ENCODE peak calls at places on chromosomes 1 and 21, in nine cellular contexts. N is T-cell; W is OCI-M1; I is stimulated activated CD4-positive, alpha-beta T cell treated with anti-CD3 and anti-CD28 coated beads, TNF-alpha, amount 100 ng/mL, for 24 hours; P is HL-60; Z is astrocyte of the spinal cord; Y is MCF 10A; K is Calu3; T is NCI-H1092. X is an unnamed sample.

GRCh38 chr1:110068646-110069301 is 1.7 kb downstream of the ALX3 start:
- DNase-seq in I (peak; percentile 24), W (no peak), P (peak; percentile 30), K (no peak), T (no peak), Z (no peak), Y (no peak), N (no peak), X (no peak)

GRCh38 chr21:42112857-42113256 is 41.7 kb downstream of the UMODL1 start:
- DNase-seq in P (no peak), Y (peak; percentile 20), Z (peak; percentile 19), K (no peak), N (no peak), T (no peak), W (no peak), I (no peak), X (no peak)

GRCh38 chr1:240474133-240474614 is 137.8 kb downstream of the GREM2 start:
- DNase-seq in N (no peak), P (no peak), K (peak; percentile 16), Z (peak; percentile 62), T (no peak), Y (peak; percentile 90), W (peak; percentile 72), I (no peak), X (no peak)

GRCh38 chr1:21701401-21701800 is 32.2 kb upstream of the RAP1GAP start:
- DNase-seq in K (no peak), Y (no peak), T (no peak), I (no peak), W (no peak), N (no peak), Z (no peak), P (no peak), X (no peak)

GRCh38 chr1:110340207-110340468 is 961 bp downstream of the RBM15 start:
- DNase-seq in Z (no peak), P (peak; percentile 11), Y (no peak), W (no peak), T (no peak), N (no peak), I (no peak), K (peak; percentile 16), X (no peak)

GRCh38 chr1:201167625-201167991 is 13.3 kb upstream of the TMEM9 start:
- DNase-seq in W (no peak), K (no peak), N (no peak), I (no peak), Z (no peak), T (no peak), P (no peak), Y (no peak), X (no peak)

GRCh38 chr1:43317817-43318471 is 17.2 kb downstream of the TIE1 start:
- DNase-seq in Y (no peak), P (no peak), N (no peak), K (no peak), W (no peak), I (no peak), T (no peak), Z (no peak), X (no peak)

GRCh38 chr1:66401244-66401643 is 132.7 kb upstream of the SGIP1 start:
- DNase-seq in Y (no peak), N (no peak), Z (no peak), W (no peak), I (no peak), P (no peak), T (no peak), K (no peak), X (no peak)

GRCh38 chr1:34825455-34826081 is 32.8 kb downstream of the GJA4 start:
- DNase-seq in T (peak; percentile 32), Z (no peak), I (no peak), W (no peak), P (no peak), N (no peak), Y (no peak), K (peak; percentile 17), X (no peak)

GRCh38 chr1:244802041-244802440 is 33.4 kb upstream of the COX20 start:
- DNase-seq in K (peak; percentile 11), T (no peak), I (no peak), Y (no peak), W (no peak), P (no peak), N (no peak), Z (no peak), X (no peak)

GRCh38 chr1:225979421-225979820 is 19.7 kb downstream of the SDE2 start:
- DNase-seq in T (no peak), N (no peak), P (no peak), Z (no peak), W (no peak), Y (no peak), K (no peak), I (no peak), X (no peak)

GRCh38 chr1:63662056-63662836 is 69.0 kb downstream of the PGM1 start:
- DNase-seq in Z (peak; percentile 88), Y (peak; percentile 97), N (no peak), T (no peak), P (no peak), I (no peak), W (no peak), K (peak; percentile 60), X (peak; percentile 89)

GRCh38 chr1:230749150-230749549 is 2.0 kb downstream of the CAPN9 start:
- DNase-seq in K (no peak), Y (no peak), N (no peak), P (no peak), T (no peak), Z (no peak), I (no peak), W (peak; percentile 33), X (no peak)

GRCh38 chr1:231869364-231869763 is 242.8 kb downstream of the DISC1 start:
- DNase-seq in Y (no peak), N (no peak), K (no peak), P (peak; percentile 80), I (no peak), Z (no peak), W (peak; percentile 60), T (no peak), X (no peak)

X was measured in HS-27A.